ENCODE peak calls at places on chromosome 18, in seven cellular contexts. M is lower lobe of right lung, G is A549, E is DMS 273 treated with DMSO at 0.1 percent for 48 hours, D is NCI-H510A treated with DMSO at 0.1 percent for 48 hours, C is uterus, H is NCI-H2081. Z is an unnamed sample.

GRCh38 chr18:13354414-13354813 is 135.9 kb downstream of the LDLRAD4 start:
- DNase-seq in M (no peak), G (no peak), E (no peak), D (no peak), C (no peak), H (no peak), Z (no peak)

GRCh38 chr18:64110692-64111480 is 38.0 kb downstream of the LINC00305 start:
- DNase-seq in M (no peak), G (no peak), E (no peak), D (peak; percentile 78), C (no peak), H (peak; percentile 55), Z (peak; percentile 3)

GRCh38 chr18:61901334-61901986 is 8.7 kb upstream of the RNF152 start:
- DNase-seq in M (no peak), G (peak; percentile 59), E (peak; percentile 68), D (peak; percentile 84), C (peak; percentile 54), H (peak; percentile 29), Z (no peak)

GRCh38 chr18:46675112-46675511 is 18.1 kb upstream of the LOXHD1 start:
- DNase-seq in M (no peak), G (no peak), E (no peak), D (no peak), C (no peak), H (no peak), Z (no peak)

GRCh38 chr18:54260376-54261072 is 8.8 kb upstream of the POLI start:
- DNase-seq in M (peak; percentile 69), G (no peak), E (no peak), D (no peak), C (no peak), H (no peak), Z (no peak)

GRCh38 chr18:28823506-28824182 is 646.7 kb upstream of the CDH2 start:
- DNase-seq in M (no peak), G (no peak), E (no peak), D (no peak), C (no peak), H (no peak), Z (no peak)

GRCh38 chr18:12770469-12771219 is 67.8 kb downstream of the PSMG2 start:
- DNase-seq in M (no peak), G (no peak), E (no peak), D (no peak), C (no peak), H (no peak), Z (no peak)

GRCh38 chr18:50819027-50819726 is 639 bp downstream of the MRO start:
- DNase-seq in M (peak; percentile 55), G (peak; percentile 19), E (no peak), D (no peak), C (no peak), H (peak; percentile 2), Z (peak; percentile 9)

GRCh38 chr18:58276640-58277456 is 232.8 kb downstream of the NEDD4L start:
- DNase-seq in M (no peak), G (no peak), E (no peak), D (no peak), C (no peak), H (no peak), Z (no peak)

GRCh38 chr18:6607348-6607747 is 122.2 kb upstream of the ARHGAP28 start:
- DNase-seq in M (no peak), G (no peak), E (no peak), D (no peak), C (no peak), H (peak; percentile 71), Z (no peak)